ENCODE peak calls at places on chromosomes 5 and 9, in four cellular contexts. I is neural progenitor cell, E is astrocyte, R is fibroblast of lung. Q is an unnamed sample.

GRCh38 chr9:128203024-128203841 is at the start of gene DNM1:
- DNase-seq in I (peak; percentile 93), E (no peak), R (peak; percentile 55), Q (no peak)

GRCh38 chr9:26935847-26936246 is 11.2 kb downstream of the PLAA start:
- DNase-seq in R (no peak), I (no peak), E (no peak), Q (no peak)

GRCh38 chr9:92414566-92414965 is 9.7 kb downstream of the OMD start:
- DNase-seq in I (no peak), R (no peak), E (peak; percentile 29), Q (no peak)

GRCh38 chr9:123550797-123551196 is 194.8 kb downstream of the CRB2 start:
- DNase-seq in R (no peak), E (no peak), I (peak; percentile 91), Q (no peak)

GRCh38 chr9:91577540-91577939 is 153.9 kb upstream of the NFIL3 start:
- DNase-seq in E (no peak), R (no peak), I (peak; percentile 65), Q (no peak)

GRCh38 chr5:96172436-96172835 is 210.8 kb upstream of the ELL2 start:
- DNase-seq in R (peak; percentile 82), E (peak; percentile 94), I (no peak), Q (no peak)

GRCh38 chr9:87464110-87464991 is 33.3 kb upstream of the DAPK1 start:
- DNase-seq in I (no peak), E (no peak), R (peak; percentile 24), Q (no peak)

GRCh38 chr5:72465601-72466563 is 41.3 kb downstream of the ZNF366 start:
- DNase-seq in R (peak; percentile 34), I (no peak), E (peak; percentile 81), Q (no peak)

GRCh38 chr9:75612754-75613153 is 277.7 kb upstream of the PCSK5 start:
- DNase-seq in E (no peak), I (no peak), R (no peak), Q (no peak)

GRCh38 chr5:141651728-141652105 is 499 bp upstream of the FCHSD1 start:
- DNase-seq in R (no peak), E (no peak), I (no peak), Q (no peak)

GRCh38 chr5:10283927-10284635 is 23.6 kb downstream of the CMBL start:
- DNase-seq in I (peak; percentile 92), E (peak; percentile 32), R (peak; percentile 78), Q (peak; percentile 93)

GRCh38 chr5:106680330-106680729 is 990.4 kb downstream of the EFNA5 start:
- DNase-seq in E (no peak), R (peak; percentile 27), I (no peak), Q (no peak)

GRCh38 chr9:12604154-12604825 is 88.9 kb upstream of the TYRP1 start:
- DNase-seq in E (peak; percentile 39), I (no peak), R (peak; percentile 31), Q (peak; percentile 1)

GRCh38 chr5:101897914-101898313 is 398.2 kb downstream of the SLCO4C1 start:
- DNase-seq in I (peak; percentile 31), E (no peak), R (no peak), Q (no peak)

GRCh38 chr9:101465330-101465915 is 29.8 kb upstream of the ALDOB start:
- DNase-seq in E (peak; percentile 29), I (peak; percentile 60), R (peak; percentile 88), Q (peak; percentile 55)

GRCh38 chr5:21774791-21775190 is 1078.4 kb downstream of the CDH12 start:
- DNase-seq in I (no peak), R (peak; percentile 61), E (peak; percentile 55), Q (peak; percentile 67)

GRCh38 chr9:4828776-4829175 is 36.0 kb downstream of the RCL1 start:
- DNase-seq in R (peak; percentile 65), E (peak; percentile 43), I (no peak), Q (no peak)

GRCh38 chr5:131640043-131640856 is 5.2 kb upstream of the RAPGEF6 start:
- DNase-seq in E (peak; percentile 28), R (no peak), I (peak; percentile 42), Q (no peak)

GRCh38 chr9:130980526-130980925 is 28.4 kb upstream of the LAMC3 start:
- DNase-seq in E (no peak), R (no peak), I (no peak), Q (no peak)

GRCh38 chr5:66680804-66681203 is 84.6 kb downstream of the MAST4 start:
- DNase-seq in E (no peak), I (peak; percentile 3), R (no peak), Q (no peak)

GRCh38 chr5:10244357-10244944 is 5.2 kb downstream of the ATPSCKMT start:
- DNase-seq in R (no peak), E (no peak), I (no peak), Q (no peak)

GRCh38 chr5:78568212-78568611 is 80.4 kb downstream of the LHFPL2 start:
- DNase-seq in E (no peak), I (no peak), R (no peak), Q (no peak)

GRCh38 chr5:176694146-176694545 is 46.9 kb downstream of the TSPAN17 start:
- DNase-seq in E (no peak), I (no peak), R (no peak), Q (no peak)

GRCh38 chr5:169095410-169095772 is 205.5 kb downstream of the SLIT3 start:
- DNase-seq in E (no peak), I (no peak), R (no peak), Q (no peak)

GRCh38 chr5:93249651-93250289 is 331.2 kb downstream of the NR2F1-AS1 start:
- DNase-seq in E (peak; percentile 84), I (no peak), R (peak; percentile 36), Q (peak; percentile 17)

GRCh38 chr5:87300744-87301143 is 33.1 kb downstream of the RASA1 start:
- DNase-seq in R (peak; percentile 84), E (peak; percentile 95), I (no peak), Q (peak; percentile 33)

GRCh38 chr5:175478008-175478383 is 364 bp upstream of the SFXN1 start:
- DNase-seq in I (peak; percentile 12), E (no peak), R (no peak), Q (no peak)

GRCh38 chr5:126534543-126534942 is 60.5 kb downstream of the ALDH7A1 start:
- DNase-seq in R (no peak), I (no peak), E (no peak), Q (no peak)

GRCh38 chr5:126535856-126536545 is 59.0 kb downstream of the ALDH7A1 start:
- DNase-seq in I (no peak), R (no peak), E (no peak), Q (no peak)

GRCh38 chr5:126540631-126541030 is 54.4 kb downstream of the ALDH7A1 start:
- DNase-seq in R (no peak), E (no peak), I (no peak), Q (no peak)

GRCh38 chr5:126538579-126538978 is 56.4 kb downstream of the ALDH7A1 start:
- DNase-seq in E (no peak), R (no peak), I (no peak), Q (no peak)

DNA sequence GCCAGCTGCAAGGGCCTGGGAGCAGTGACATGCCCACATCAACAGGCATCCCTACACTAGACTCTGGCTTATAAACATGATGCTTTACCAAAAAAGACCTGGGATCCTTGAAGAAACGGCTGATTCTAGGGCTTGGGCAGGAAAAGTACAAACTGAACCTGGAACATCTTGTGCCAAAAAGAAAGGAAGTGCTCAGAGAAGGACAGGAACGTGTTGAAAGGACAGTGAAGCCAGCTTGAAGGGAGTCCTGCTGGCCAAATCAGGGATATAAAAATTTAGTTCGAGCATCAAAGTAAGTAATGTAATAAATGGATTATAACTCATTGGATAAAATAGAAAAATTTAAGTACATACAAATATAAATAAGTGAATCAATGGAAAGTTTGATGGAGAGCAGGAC is 58.1 kb downstream of the ALDH7A1 start:
- DNase-seq in I (no peak), R (peak; percentile 17), E (no peak), Q (no peak)
- TF ChIP-seq CTCF in I (no peak), R (peak; percentile 21), E (no peak), Q (no peak)

DNA sequence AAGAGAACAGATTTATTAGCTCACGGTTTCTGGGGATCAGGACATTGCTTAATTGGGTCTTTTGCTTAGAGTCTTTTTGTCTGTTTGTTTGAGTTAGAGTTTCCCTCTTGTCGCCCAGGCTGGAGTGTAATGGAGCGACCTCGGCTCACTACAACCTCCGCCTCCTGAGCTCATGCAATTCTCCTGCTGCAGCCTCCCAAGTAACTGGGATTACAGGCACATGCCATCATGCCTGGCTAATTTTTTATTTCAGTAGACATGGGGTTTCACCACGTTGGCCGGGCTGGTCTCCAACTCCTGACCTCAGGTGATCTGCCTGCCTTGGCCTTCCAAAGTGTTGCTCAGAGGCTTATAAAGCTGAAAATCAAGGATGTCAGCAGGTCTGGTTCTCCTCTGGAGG is 30.0 kb upstream of the GNA14 start:
- DNase-seq in R (peak; percentile 5), E (no peak), I (no peak), Q (no peak)
- H2AFZ ChIP-seq in R (no peak overlapping the region), E (no peak overlapping the region), I (peak overlapping the region; percentile 42), Q (no peak overlapping the region)

GRCh38 chr5:56850423-56850822 is 35.1 kb downstream of the MAP3K1 start:
- DNase-seq in E (no peak), I (no peak), R (no peak), Q (no peak)

GRCh38 chr5:56853710-56854109 is 38.4 kb downstream of the MAP3K1 start:
- DNase-seq in R (no peak), I (no peak), E (no peak), Q (no peak)

GRCh38 chr5:56849671-56850070 is 34.3 kb downstream of the MAP3K1 start:
- DNase-seq in E (no peak), I (no peak), R (no peak), Q (no peak)

GRCh38 chr5:56852228-56853000 is 37.1 kb downstream of the MAP3K1 start:
- DNase-seq in I (no peak), E (peak; percentile 56), R (peak; percentile 52), Q (no peak)

DNA sequence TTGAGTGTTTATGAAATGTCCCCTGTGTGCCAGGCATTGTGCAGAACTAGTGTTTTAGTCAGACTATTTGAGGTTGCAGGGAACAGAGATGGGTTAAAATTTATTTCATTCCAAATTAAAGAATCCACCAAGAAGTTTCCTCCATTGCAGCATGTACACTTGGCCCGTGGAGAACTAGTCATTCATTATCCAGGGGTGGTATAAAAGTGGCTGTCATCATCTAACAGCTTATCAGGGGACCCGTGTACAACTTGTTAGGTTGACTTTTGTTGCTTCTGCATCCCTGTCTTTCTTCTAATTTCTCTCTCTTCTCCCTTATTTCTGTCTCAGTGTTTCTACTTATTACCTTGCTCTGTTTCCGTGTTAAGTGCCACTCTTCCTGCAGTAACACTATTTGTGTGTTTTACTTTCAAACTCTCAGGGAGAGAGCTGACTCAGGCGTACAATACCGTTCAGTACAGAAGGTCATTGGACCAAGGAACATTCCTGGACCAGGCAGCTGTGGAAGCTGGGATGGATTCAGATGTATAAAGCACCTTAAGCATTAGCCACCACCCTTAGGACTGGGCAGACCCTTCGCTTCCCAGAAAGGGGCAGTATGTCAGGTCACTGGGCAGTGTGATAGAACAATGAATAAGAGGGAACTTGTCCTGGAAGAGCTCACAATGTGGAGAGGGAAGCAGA is 36.1 kb downstream of the MAP3K1 start:
- DNase-seq in R (peak; percentile 61), I (no peak), E (no peak), Q (no peak)
- H3K4me2 ChIP-seq in R (peak overlapping the region; percentile 32), I (no peak overlapping the region), E (peak overlapping the region; percentile 23), Q (no peak overlapping the region)

DNA sequence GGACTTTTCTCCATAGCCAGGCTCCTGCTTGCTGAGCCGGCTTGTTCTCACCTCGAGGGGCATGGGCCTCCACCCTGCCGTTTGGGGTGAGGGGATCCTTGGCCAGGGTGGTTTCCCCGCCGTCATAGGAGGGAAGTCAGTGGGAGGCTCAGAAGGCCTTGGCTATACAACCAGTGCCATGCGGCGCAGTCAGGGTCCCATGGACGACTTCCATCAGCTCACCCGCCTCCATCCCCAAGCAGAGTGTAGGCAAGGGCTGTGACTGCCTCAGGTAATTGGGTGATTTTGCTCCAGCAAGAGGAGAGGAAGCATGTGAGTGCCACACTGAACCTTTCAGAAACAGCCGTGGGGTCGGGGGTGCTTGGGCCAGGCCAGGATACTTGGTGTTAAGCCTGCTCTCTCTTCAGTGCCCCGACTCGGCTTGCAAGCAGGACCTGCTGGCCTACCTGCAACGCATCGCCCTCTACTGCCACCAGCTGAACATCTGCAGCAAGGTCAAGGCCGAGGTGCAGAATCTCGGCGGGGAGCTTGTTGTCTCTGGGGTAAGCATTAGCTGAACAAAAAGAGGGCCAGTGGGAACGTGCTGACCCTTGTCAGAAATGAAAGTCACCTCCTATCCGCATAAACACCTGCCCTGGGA is 57.2 kb upstream of the LRRTM2 start:
- DNase-seq in I (no peak), R (no peak), E (no peak), Q (no peak)
- TF ChIP-seq CTCF in I (no peak), R (no peak), E (no peak), Q (no peak)